ENCODE peak calls at places on chromosomes 12 and 14, in eight cellular contexts. W is OCI-LY7, P is neuronal stem cell, Q is A549, O is SK-N-SH, N is mesendoderm, H is HCT116, Z is fibroblast of lung. Y is an unnamed sample.

GRCh38 chr14:64891839-64892375 is 12.2 kb upstream of the SPTB start:
- DNase-seq in O (peak; percentile 48), Q (peak; percentile 80), P (no peak), N (peak; percentile 70), W (peak; percentile 60), Z (peak; percentile 57), H (peak; percentile 59), Y (peak; percentile 88)

GRCh38 chr14:93736378-93737014 is 51.8 kb downstream of the PRIMA1 start:
- DNase-seq in N (peak; percentile 21), W (peak; percentile 2), H (no peak), P (no peak), Z (no peak), Q (peak; percentile 13), O (no peak), Y (peak; percentile 76)

GRCh38 chr14:96582641-96582980 is 80.4 kb downstream of the PAPOLA start:
- DNase-seq in Z (no peak), O (peak; percentile 2), H (no peak), W (no peak), N (no peak), Q (no peak), P (no peak), Y (peak; percentile 85)

GRCh38 chr14:38504175-38504574 is 248.3 kb upstream of the CLEC14A start:
- DNase-seq in N (no peak), H (no peak), O (no peak), W (no peak), Z (no peak), P (no peak), Q (no peak), Y (no peak)

GRCh38 chr12:93813972-93814821 is 137.0 kb downstream of the CRADD start:
- DNase-seq in N (no peak), H (no peak), Z (peak; percentile 51), Q (no peak), O (no peak), W (no peak), P (no peak), Y (peak; percentile 58)

GRCh38 chr12:30457621-30458289 is 237.9 kb downstream of the IPO8 start:
- DNase-seq in O (peak; percentile 14), W (no peak), Z (peak; percentile 74), Q (peak; percentile 43), N (peak; percentile 76), P (no peak), H (peak; percentile 75), Y (no peak)

GRCh38 chr12:60265741-60266140 is 669.9 kb downstream of the SLC16A7 start:
- DNase-seq in Q (peak; percentile 51), N (no peak), P (no peak), Z (no peak), W (no peak), H (no peak), O (no peak), Y (no peak)

GRCh38 chr14:61479746-61480502 is 158.5 kb downstream of the PRKCH start:
- DNase-seq in P (no peak), N (no peak), H (no peak), W (no peak), Q (no peak), Z (peak; percentile 77), O (no peak), Y (no peak)

GRCh38 chr14:27390130-27390529 is 792.3 kb upstream of the NOVA1 start:
- DNase-seq in Z (peak; percentile 24), N (peak; percentile 35), P (no peak), W (no peak), Q (no peak), O (no peak), H (no peak), Y (no peak)

GRCh38 chr12:76375939-76376338 is 27.7 kb upstream of the BBS10 start:
- DNase-seq in Q (peak; percentile 17), H (no peak), Z (no peak), P (no peak), W (no peak), O (no peak), N (no peak), Y (no peak)

GRCh38 chr12:65184176-65184857 is 14.9 kb downstream of the LEMD3 start:
- DNase-seq in H (no peak), O (no peak), Z (no peak), P (no peak), W (no peak), Q (no peak), N (no peak), Y (no peak)

GRCh38 chr12:65826513-65827171 is 2.4 kb downstream of the HMGA2 start:
- DNase-seq in Z (peak; percentile 83), W (no peak), Q (peak; percentile 11), H (no peak), P (no peak), N (peak; percentile 47), O (peak; percentile 6), Y (no peak)

GRCh38 chr12:99261256-99261655 is 386.3 kb upstream of the GARIN6 start:
- DNase-seq in N (no peak), H (no peak), W (no peak), O (no peak), P (no peak), Z (no peak), Q (no peak), Y (no peak)

GRCh38 chr12:12718382-12718761 is 1.2 kb downstream of the CDKN1B start:
- DNase-seq in Z (peak; percentile 20), P (no peak), N (peak; percentile 41), O (no peak), W (no peak), Q (peak; percentile 24), H (no peak), Y (no peak)

GRCh38 chr12:121894633-121895032 is 6.0 kb downstream of the PSMD9 start:
- DNase-seq in Z (peak; percentile 55), N (peak; percentile 69), O (peak; percentile 49), W (peak; percentile 72), H (no peak), P (no peak), Q (peak; percentile 72), Y (peak; percentile 68)

GRCh38 chr12:52372216-52373154 is 5.2 kb upstream of the KRT85 start:
- DNase-seq in Q (peak; percentile 93), N (peak; percentile 86), Z (peak; percentile 83), W (peak; percentile 61), O (peak; percentile 87), P (peak; percentile 68), H (peak; percentile 79), Y (peak; percentile 80)

GRCh38 chr12:52202361-52203078 is 10.7 kb upstream of the KRT80 start:
- DNase-seq in N (peak; percentile 37), P (no peak), W (no peak), H (no peak), Q (no peak), Z (peak; percentile 52), O (no peak), Y (no peak)

GRCh38 chr14:74952697-74953484 is 2.5 kb downstream of the PGF start:
- DNase-seq in Z (no peak), W (no peak), O (no peak), Q (no peak), H (no peak), P (no peak), N (no peak), Y (no peak)

GRCh38 chr12:66035289-66035961 is 95.1 kb downstream of the LLPH start:
- DNase-seq in Q (peak; percentile 66), Z (peak; percentile 69), N (peak; percentile 28), H (peak; percentile 68), W (peak; percentile 12), P (no peak), O (no peak), Y (peak; percentile 80)

GRCh38 chr12:8036366-8036765 is 3.9 kb downstream of the FOXJ2 start:
- DNase-seq in W (no peak), O (no peak), Q (no peak), H (no peak), P (no peak), N (no peak), Z (peak; percentile 23), Y (no peak)

GRCh38 chr14:54672688-54673087 is 105.8 kb downstream of the SAMD4A start:
- DNase-seq in W (no peak), Z (peak; percentile 37), O (no peak), H (no peak), Q (no peak), N (no peak), P (no peak), Y (no peak)
- H3K27ac ChIP-seq in W (no peak overlapping the region), Z (no peak overlapping the region), O (no peak overlapping the region), H (no peak overlapping the region), Q (no peak overlapping the region), N (no peak overlapping the region), P (no peak overlapping the region), Y (no peak overlapping the region)

DNA sequence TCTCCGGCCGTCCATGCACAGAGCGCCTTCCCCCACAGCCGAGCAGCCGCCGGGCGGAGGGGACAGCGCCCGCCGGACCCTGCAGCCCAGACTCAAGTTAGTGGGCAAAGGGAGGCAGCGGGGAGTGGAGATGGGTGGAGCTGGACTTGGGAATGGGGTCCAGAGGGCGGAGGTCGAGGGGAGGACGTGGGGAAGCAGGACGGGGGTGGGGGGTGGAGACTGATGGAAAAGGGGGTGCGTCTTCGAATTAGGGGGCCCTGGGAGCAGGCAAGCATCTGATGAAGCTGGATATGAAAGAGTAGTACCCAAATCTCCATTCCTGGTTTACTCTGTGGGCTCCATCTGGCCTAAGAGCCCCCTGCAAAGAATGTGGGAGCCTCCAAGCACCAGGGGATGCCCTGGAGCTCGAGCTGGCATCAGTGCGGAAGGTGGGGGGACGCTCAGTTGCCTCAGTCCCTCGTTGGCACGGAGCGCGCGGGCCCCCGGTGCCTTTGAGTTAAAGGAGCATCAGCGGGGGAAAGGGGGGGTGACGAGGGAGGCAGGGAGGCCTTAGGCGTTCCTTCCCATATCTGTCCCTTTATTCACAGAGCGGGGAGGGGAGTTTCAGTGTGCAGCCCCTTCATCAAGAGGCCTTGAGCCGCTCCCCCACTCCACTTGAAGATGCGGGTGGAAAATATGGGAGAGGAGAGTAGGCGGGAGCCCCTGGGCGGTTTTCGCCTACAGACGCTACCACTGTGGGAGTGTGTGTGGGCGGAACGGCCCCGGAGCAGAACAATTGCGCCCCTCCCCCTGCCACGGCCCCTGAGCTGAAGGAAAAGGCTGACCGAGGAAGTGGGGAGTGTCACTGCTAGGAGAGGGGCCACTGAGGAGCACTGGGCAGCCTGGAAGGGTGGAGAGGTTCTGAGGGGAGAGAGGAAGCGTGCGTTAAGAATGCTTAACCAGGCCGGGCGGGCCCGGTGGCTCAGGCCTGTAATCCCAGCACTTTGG is 638 bp downstream of the NAB2 start:
- DNase-seq in P (no peak), Q (no peak), N (peak; percentile 49), Z (peak; percentile 57), W (peak; percentile 35), H (no peak), O (peak; percentile 69), Y (peak; percentile 78)
- H3K4me1 ChIP-seq in P (peaks cover 36% of the 10 kb centered on the region), Q (peaks cover 19% of the 10 kb centered on the region), N (peaks cover 11% of the 10 kb centered on the region), Z (peaks cover 31% of the 10 kb centered on the region), W (peaks cover 51% of the 10 kb centered on the region), H (peaks cover 44% of the 10 kb centered on the region), O (peaks cover 23% of the 10 kb centered on the region), Y (peaks cover 67% of the 10 kb centered on the region)

DNA sequence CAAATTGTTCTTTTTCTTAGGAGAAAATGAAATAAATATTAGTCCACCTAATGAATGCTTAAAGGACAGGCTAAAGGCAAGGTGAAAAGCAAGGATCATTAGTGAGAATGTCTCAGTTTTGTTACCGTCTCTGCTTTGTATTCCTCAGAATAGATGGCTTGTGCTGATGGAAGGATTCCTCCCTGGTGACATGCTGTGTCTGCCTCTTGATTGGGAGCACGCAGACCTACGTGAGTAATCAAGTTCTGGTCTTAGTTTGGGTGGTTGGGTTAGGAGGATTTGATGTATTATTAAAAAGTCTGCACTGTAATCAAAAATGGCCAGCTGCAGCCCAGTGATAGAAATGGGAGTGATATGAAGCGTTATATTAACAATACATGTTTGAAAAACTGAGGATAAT is 78.8 kb upstream of the RTL1 start:
- DNase-seq in Z (peak; percentile 39), P (no peak), N (peak; percentile 20), Q (peak; percentile 69), H (no peak), W (no peak), O (no peak), Y (no peak)
- H3K4me2 ChIP-seq in Z (no peak overlapping the region), P (no peak overlapping the region), N (no peak overlapping the region), Q (peak overlapping the region; percentile 72), H (peak overlapping the region; percentile 72), W (no peak overlapping the region), O (no peak overlapping the region), Y (no peak overlapping the region)

GRCh38 chr14:56099081-56099797 is 19.0 kb upstream of the PELI2 start:
- DNase-seq in W (no peak), Q (no peak), N (peak; percentile 59), H (no peak), Z (peak; percentile 14), O (no peak), P (no peak), Y (no peak)
- H3K27ac ChIP-seq in W (no peak overlapping the region), Q (no peak overlapping the region), N (no peak overlapping the region), H (no peak overlapping the region), Z (no peak overlapping the region), O (no peak overlapping the region), P (no peak overlapping the region), Y (no peak overlapping the region)

Y was measured in Karpas-422.